ENCODE peak calls at places on chromosomes 12 and 14, in six cellular contexts. Z is fibroblast of lung, O is right atrium auricular region, T is cardiac muscle cell, F is breast epithelium, W is lower lobe of right lung. R is an unnamed sample.
A peak's percentile ranks its signal among the peaks of the same experiment; 100 is the strongest.

GRCh38 chr14:41549821-41550597 is 56.7 kb upstream of the LRFN5 start:
- DNase-seq in Z (peak; percentile 61), O (no peak), T (peak; percentile 2), F (no peak), W (no peak), R (no peak)

GRCh38 chr14:74988131-74988530 is 14.6 kb upstream of the EIF2B2 start:
- DNase-seq in Z (peak; percentile 61), O (no peak), T (no peak), F (peak; percentile 48), W (no peak), R (no peak)

GRCh38 chr14:96062010-96062409 is 22.8 kb downstream of the C14orf132 start:
- DNase-seq in Z (no peak), O (no peak), T (no peak), F (no peak), W (no peak), R (no peak)

GRCh38 chr12:115440438-115440837 is 756.5 kb upstream of the TBX3 start:
- DNase-seq in Z (peak; percentile 66), O (no peak), T (no peak), F (no peak), W (no peak), R (no peak)

GRCh38 chr12:95859344-95859816 is 628 bp downstream of the SNRPF start:
- DNase-seq in Z (peak; percentile 48), O (no peak), T (peak; percentile 63), F (no peak), W (no peak), R (no peak)

GRCh38 chr12:30753233-30753632 is 1.5 kb downstream of the CAPRIN2 start:
- DNase-seq in Z (peak; percentile 56), O (no peak), T (peak; percentile 50), F (no peak), W (no peak), R (no peak)

GRCh38 chr12:132313182-132313581 is 16.2 kb downstream of the GALNT9 start:
- DNase-seq in Z (no peak), O (no peak), T (no peak), F (no peak), W (peak; percentile 4), R (no peak)

GRCh38 chr14:101559250-101559623 is 2.1 kb upstream of the DIO3 start:
- DNase-seq in Z (no peak), O (no peak), T (no peak), F (no peak), W (peak; percentile 38), R (peak; percentile 34)

GRCh38 chr14:92579244-92579643 is 65.7 kb downstream of the RIN3 start:
- DNase-seq in Z (no peak), O (no peak), T (no peak), F (no peak), W (no peak), R (no peak)

GRCh38 chr12:6774557-6775062 is 2.3 kb downstream of the LAG3 start:
- DNase-seq in Z (no peak), O (no peak), T (no peak), F (no peak), W (no peak), R (no peak)

GRCh38 chr14:59897757-59898383 is 22.1 kb upstream of the LRRC9 start:
- DNase-seq in Z (peak; percentile 6), O (no peak), T (peak; percentile 59), F (no peak), W (no peak), R (peak; percentile 53)

GRCh38 chr12:75389061-75389460 is 1.8 kb upstream of the GLIPR1L2 start:
- DNase-seq in Z (peak; percentile 67), O (no peak), T (no peak), F (no peak), W (no peak), R (no peak)

GRCh38 chr14:102805454-102805891 is 28.2 kb downstream of the TRAF3 start:
- DNase-seq in Z (peak; percentile 85), O (no peak), T (no peak), F (no peak), W (no peak), R (no peak)

GRCh38 chr14:95494456-95494855 is 22.0 kb downstream of the SYNE3 start:
- DNase-seq in Z (no peak), O (no peak), T (no peak), F (no peak), W (no peak), R (no peak)

GRCh38 chr14:22561661-22562579 is 27.1 kb downstream of the DAD1 start:
- DNase-seq in Z (no peak), O (no peak), T (no peak), F (no peak), W (peak; percentile 71), R (no peak)

GRCh38 chr12:690466-690865 is 27.2 kb upstream of the NINJ2 start:
- DNase-seq in Z (peak; percentile 30), O (no peak), T (no peak), F (no peak), W (no peak), R (no peak)

GRCh38 chr14:96589577-96589976 is 87.4 kb downstream of the PAPOLA start:
- DNase-seq in Z (no peak), O (no peak), T (no peak), F (no peak), W (no peak), R (no peak)

GRCh38 chr14:60482743-60483142 is 3.1 kb downstream of the C14orf39 start:
- DNase-seq in Z (peak; percentile 57), O (no peak), T (no peak), F (no peak), W (no peak), R (no peak)

GRCh38 chr12:108722992-108723766 is 8.1 kb downstream of the CORO1C start:
- DNase-seq in Z (peak; percentile 96), O (no peak), T (no peak), F (no peak), W (no peak), R (no peak)

GRCh38 chr12:46915082-46915481 is 89.3 kb upstream of the SLC38A4 start:
- DNase-seq in Z (peak; percentile 93), O (no peak), T (no peak), F (peak; percentile 46), W (no peak), R (peak; percentile 29)

GRCh38 chr12:86376052-86376451 is 119.9 kb upstream of the MGAT4C start:
- DNase-seq in Z (no peak), O (no peak), T (peak; percentile 24), F (no peak), W (no peak), R (no peak)

GRCh38 chr14:24232645-24233537 is at the start of gene GMPR2:
- DNase-seq in Z (no peak), O (no peak), T (no peak), F (no peak), W (no peak), R (no peak)

GRCh38 chr14:24095196-24096068 is 1.3 kb downstream of the PCK2 start:
- DNase-seq in Z (no peak), O (peak; percentile 75), T (peak; percentile 9), F (no peak), W (peak; percentile 82), R (peak; percentile 94)

GRCh38 chr12:106300761-106301160 is 1.8 kb upstream of the TCP11L2 start:
- DNase-seq in Z (no peak), O (no peak), T (no peak), F (no peak), W (no peak), R (no peak)

DNA sequence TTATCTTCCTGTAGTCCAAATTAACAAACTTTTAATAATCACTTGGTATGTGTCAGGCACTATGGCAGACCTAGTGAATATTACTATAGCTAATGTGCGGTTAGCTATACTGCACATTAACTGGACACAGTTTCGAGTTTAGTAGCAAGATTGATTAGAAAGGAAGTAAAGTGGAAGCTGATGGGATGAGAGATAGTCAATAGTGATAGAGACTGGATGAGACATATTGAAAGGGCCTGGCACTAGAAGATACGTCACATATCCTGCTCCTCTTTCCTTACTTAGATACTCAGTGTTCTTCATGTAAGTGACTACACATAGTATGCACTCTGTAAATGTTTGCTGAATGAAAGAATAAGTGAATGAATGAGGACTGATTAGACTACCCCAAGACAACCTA is 5.5 kb downstream of the TBK1 start:
- DNase-seq in Z (no peak), O (no peak), T (no peak), F (no peak), W (no peak), R (no peak)
- H3K36me3 ChIP-seq in Z (no peaks in the 10 kb centered on the region), O (peaks cover 23% of the 10 kb centered on the region), T (no peaks in the 10 kb centered on the region), F (no peaks in the 10 kb centered on the region), W (peaks cover 24% of the 10 kb centered on the region), R (no peaks in the 10 kb centered on the region)

DNA sequence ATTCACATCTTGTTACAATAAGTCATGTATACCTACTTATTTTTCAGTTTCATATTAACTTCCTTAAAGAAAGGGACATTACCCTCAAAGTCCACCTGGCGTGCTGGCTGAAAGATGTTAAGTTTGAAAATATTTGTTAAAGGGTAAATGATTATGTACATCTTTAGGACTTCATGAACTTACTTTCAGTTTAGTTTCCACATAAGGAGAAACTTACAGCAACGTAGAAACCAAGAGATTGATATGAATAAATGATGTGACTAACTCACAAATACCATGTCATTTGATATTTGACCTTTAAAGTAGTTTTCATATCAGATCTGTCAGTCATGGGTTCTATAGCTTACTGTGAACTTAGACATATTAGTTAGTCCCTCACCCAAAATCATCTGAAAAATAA is 2.1 kb upstream of the CLEC2D start:
- DNase-seq in Z (no peak), O (no peak), T (no peak), F (no peak), W (no peak), R (no peak)
- TF ChIP-seq CTCF in Z (no peak), O (no peak), T (no peak), F (no peak), W (no peak), R (no peak)

GRCh38 chr12:49049566-49050224 is 10.9 kb downstream of the KMT2D start:
- DNase-seq in Z (peak; percentile 79), O (no peak), T (no peak), F (no peak), W (peak; percentile 30), R (no peak)
- H3K36me3 ChIP-seq in Z (peaks cover 60% of the 10 kb centered on the region), O (peaks cover 100% of the 10 kb centered on the region), T (peaks cover 76% of the 10 kb centered on the region), F (peaks cover 35% of the 10 kb centered on the region), W (peaks cover 100% of the 10 kb centered on the region), R (peaks cover 26% of the 10 kb centered on the region)

GRCh38 chr12:101700299-101700820 is 2.9 kb downstream of the CHPT1 start:
- DNase-seq in Z (no peak), O (no peak), T (no peak), F (no peak), W (no peak), R (no peak)

GRCh38 chr12:101697197-101697929 is at the start of gene CHPT1:
- DNase-seq in Z (peak; percentile 32), O (peak; percentile 69), T (peak; percentile 84), F (peak; percentile 27), W (peak; percentile 87), R (peak; percentile 78)

GRCh38 chr12:101697930-101698781 is 716 bp downstream of the CHPT1 start:
- DNase-seq in Z (peak; percentile 46), O (peak; percentile 63), T (peak; percentile 34), F (peak; percentile 23), W (peak; percentile 70), R (peak; percentile 62)

GRCh38 chr12:101696477-101697196 is 803 bp upstream of the CHPT1 start:
- DNase-seq in Z (no peak), O (peak; percentile 83), T (peak; percentile 22), F (no peak), W (peak; percentile 57), R (peak; percentile 61)

DNA sequence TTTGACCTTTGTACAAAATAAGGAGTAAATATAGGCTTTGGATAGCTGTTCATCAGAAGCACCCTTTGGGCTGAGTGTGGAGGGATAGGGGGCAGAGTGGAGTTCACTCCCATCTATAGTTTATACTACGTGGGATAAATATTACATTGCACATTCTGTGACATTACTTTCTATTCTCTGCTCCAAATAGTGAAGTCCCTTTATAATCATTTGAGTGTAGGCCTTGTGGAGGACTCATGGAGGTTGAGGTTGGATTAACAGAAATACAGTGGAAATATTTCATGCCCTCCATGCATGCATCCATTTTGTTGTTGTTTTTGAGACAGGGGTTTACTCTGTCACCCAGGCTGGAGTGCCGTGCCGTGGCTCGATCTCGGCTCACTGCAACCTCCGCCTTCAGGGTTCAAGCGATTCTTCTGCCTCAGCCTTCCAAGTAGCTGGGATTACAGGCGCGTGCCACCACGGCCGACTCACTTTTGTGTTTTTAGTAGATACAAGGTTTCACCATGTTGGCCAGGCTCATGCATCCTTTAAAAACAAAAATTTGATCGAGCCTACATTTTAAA is 1.4 kb downstream of the CHPT1 start:
- DNase-seq in Z (peak; percentile 6), O (no peak), T (no peak), F (no peak), W (no peak), R (no peak)
- TF ChIP-seq CTCF in Z (peak; percentile 48), O (peak; percentile 48), T (peak; percentile 44), F (no peak), W (no peak), R (no peak)